ENCODE peak calls at places on chromosomes 4 and X, in ten cellular contexts. Y is kidney epithelial cell; U is GM10248; W is AG04449; K is mucosa of descending colon; R is ovary; S is dorsolateral prefrontal cortex; B is GM06990; T is GM12864; Z is CD8-positive, alpha-beta T cell. D is an unnamed sample.

GRCh38 chr4:128349921-128350320 is 62.3 kb upstream of the PGRMC2 start:
- DNase-seq in Y (no peak), U (no peak), W (peak), K (no peak), R (no peak), S (no peak), B (no peak), T (no peak), Z (no peak), D (no peak)

GRCh38 chrX:111483876-111484275 is 27.6 kb upstream of the SERTM2 start:
- DNase-seq in Y (no peak), U (no peak), W (no peak), K (no peak), R (no peak), S (no peak), B (no peak), T (no peak), Z (no peak), D (no peak)

GRCh38 chr4:144666539-144667175 is 20.7 kb downstream of the HHIP start:
- DNase-seq in Y (no peak), U (no peak), W (peak), K (no peak), R (no peak), S (no peak), B (no peak), T (no peak), Z (no peak), D (no peak)

GRCh38 chr4:108010167-108010566 is 20.5 kb downstream of the HADH start:
- DNase-seq in Y (no peak), U (no peak), W (peak), K (no peak), R (no peak), S (no peak), B (no peak), T (no peak), Z (no peak), D (no peak)

GRCh38 chrX:123731987-123732678 is 719 bp downstream of the THOC2 start:
- DNase-seq in Y (no peak), U (no peak), W (no peak), K (peak), R (no peak), S (no peak), B (peak), T (no peak), Z (no peak), D (no peak)

GRCh38 chrX:39427492-39428289 is 626.4 kb downstream of the MID1IP1 start:
- DNase-seq in Y (no peak), U (no peak), W (no peak), K (no peak), R (peak), S (no peak), B (no peak), T (no peak), Z (peak), D (no peak)

GRCh38 chrX:2262679-2263055 is 238.1 kb downstream of the DHRSX start:
- DNase-seq in Y (no peak), U (no peak), W (no peak), K (no peak), R (no peak), S (peak), B (no peak), T (no peak), Z (no peak), D (peak)

GRCh38 chrX:48897157-48897620 is 379 bp downstream of the TIMM17B start:
- DNase-seq in Y (no peak), U (no peak), W (no peak), K (peak), R (peak), S (peak), B (peak), T (no peak), Z (peak), D (peak)

GRCh38 chrX:153626025-153626633 is 20.9 kb upstream of the DUSP9 start:
- DNase-seq in Y (no peak), U (no peak), W (no peak), K (no peak), R (no peak), S (no peak), B (no peak), T (no peak), Z (no peak), D (peak)

GRCh38 chrX:139448996-139449395 is 81.5 kb upstream of the F9 start:
- DNase-seq in Y (no peak), U (no peak), W (no peak), K (no peak), R (no peak), S (no peak), B (no peak), T (no peak), Z (no peak), D (no peak)

GRCh38 chrX:40147399-40148188 is 49.8 kb upstream of the BCOR start:
- DNase-seq in Y (no peak), U (no peak), W (no peak), K (no peak), R (no peak), S (no peak), B (no peak), T (no peak), Z (no peak), D (no peak)

GRCh38 chr4:77433102-77433733 is 172.4 kb upstream of the CXCL13 start:
- DNase-seq in Y (peak), U (peak), W (no peak), K (no peak), R (no peak), S (no peak), B (peak), T (peak), Z (peak), D (no peak)

GRCh38 chrX:121000589-121000988 is 15.0 kb upstream of the CT47A1 start:
- DNase-seq in Y (no peak), U (no peak), W (no peak), K (no peak), R (no peak), S (no peak), B (no peak), T (peak), Z (no peak), D (no peak)
- TF ChIP-seq CTCF in Y (peak), U (no peak), W (no peak), K (no peak), R (no peak), S (no peak), B (peak), T (peak), Z (no peak), D (peak)

GRCh38 chr4:92299152-92299551 is 4.6 kb upstream of the GRID2 start:
- DNase-seq in Y (no peak), U (no peak), W (no peak), K (no peak), R (no peak), S (no peak), B (no peak), T (no peak), Z (no peak), D (no peak)
- TF ChIP-seq CTCF in Y (peak), U (no peak), W (no peak), K (no peak), R (no peak), S (peak), B (no peak), T (no peak), Z (no peak), D (peak)

DNA sequence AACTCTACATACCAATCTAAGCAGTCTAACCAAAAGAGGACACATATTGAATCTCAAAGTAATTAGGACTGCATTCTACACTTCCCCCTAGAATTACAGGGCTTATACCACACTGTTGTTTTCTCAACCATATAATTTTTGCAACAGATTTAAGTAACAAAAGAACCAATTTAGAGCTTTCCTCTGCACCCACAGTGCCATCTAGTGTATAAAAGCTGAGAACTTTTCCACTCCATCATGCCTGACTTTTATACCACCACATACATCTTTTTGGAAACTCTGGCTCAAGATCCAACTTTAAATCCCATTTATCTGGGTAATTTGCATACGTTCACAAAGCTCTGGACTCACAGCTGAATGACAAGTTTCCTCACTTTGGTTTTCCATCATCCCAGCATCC is 99.5 kb downstream of the EFHC2 start:
- DNase-seq in Y (no peak), U (no peak), W (no peak), K (no peak), R (no peak), S (no peak), B (no peak), T (no peak), Z (no peak), D (no peak)
- TF ChIP-seq CTCF in Y (peak), U (no peak), W (peak), K (no peak), R (peak), S (peak), B (peak), T (peak), Z (peak), D (peak)

DNA sequence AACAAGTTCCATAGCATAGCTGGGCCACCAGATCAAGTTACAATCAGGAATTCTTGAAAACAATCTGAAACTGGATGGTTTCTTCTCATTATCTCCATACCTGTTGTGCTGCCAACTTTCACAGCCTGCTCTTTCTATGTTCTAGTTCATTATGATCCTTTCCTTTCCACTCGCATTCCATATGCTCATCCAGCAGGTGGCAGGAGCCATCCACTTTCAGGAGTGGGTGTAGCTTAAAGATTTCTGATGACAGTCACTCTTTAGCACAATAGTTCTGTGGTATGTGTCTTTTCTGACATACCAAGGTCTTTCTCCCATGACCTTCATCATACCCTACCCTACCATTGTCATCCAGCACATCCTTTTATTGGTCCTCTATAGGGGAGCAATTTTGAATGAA is 46.4 kb downstream of the PAGE2 start:
- DNase-seq in Y (peak), U (no peak), W (no peak), K (peak), R (peak), S (peak), B (no peak), T (no peak), Z (peak), D (no peak)
- TF ChIP-seq CTCF in Y (peak), U (no peak), W (peak), K (no peak), R (peak), S (peak), B (peak), T (peak), Z (peak), D (peak)

GRCh38 chr4:98113005-98113404 is 30.3 kb downstream of the STPG2 start:
- DNase-seq in Y (no peak), U (no peak), W (no peak), K (no peak), R (peak), S (peak), B (no peak), T (no peak), Z (no peak), D (no peak)
- TF ChIP-seq CTCF in Y (no peak), U (no peak), W (no peak), K (no peak), R (no peak), S (peak), B (peak), T (no peak), Z (no peak), D (peak)

GRCh38 chr4:37839426-37839825 is 12.9 kb downstream of the PGM2 start:
- DNase-seq in Y (no peak), U (no peak), W (no peak), K (no peak), R (no peak), S (no peak), B (no peak), T (no peak), Z (no peak), D (no peak)
- TF ChIP-seq CTCF in Y (no peak), U (no peak), W (no peak), K (no peak), R (no peak), S (no peak), B (no peak), T (no peak), Z (no peak), D (no peak)

GRCh38 chr4:176964116-176964691 is 171.5 kb upstream of the VEGFC start:
- DNase-seq in Y (no peak), U (no peak), W (no peak), K (no peak), R (no peak), S (no peak), B (no peak), T (no peak), Z (no peak), D (no peak)
- TF ChIP-seq CTCF in Y (peak), U (peak), W (no peak), K (no peak), R (no peak), S (no peak), B (peak), T (peak), Z (no peak), D (peak)

GRCh38 chr4:148425327-148426110 is 16.7 kb downstream of the NR3C2 start:
- DNase-seq in Y (no peak), U (no peak), W (no peak), K (no peak), R (no peak), S (no peak), B (no peak), T (no peak), Z (no peak), D (no peak)
- TF ChIP-seq CTCF in Y (peak), U (no peak), W (no peak), K (no peak), R (no peak), S (no peak), B (no peak), T (no peak), Z (peak), D (no peak)

GRCh38 chr4:177066746-177067145 is 242.9 kb upstream of the NEIL3 start:
- DNase-seq in Y (no peak), U (no peak), W (no peak), K (no peak), R (no peak), S (no peak), B (no peak), T (no peak), Z (no peak), D (no peak)

GRCh38 chr4:177070533-177070932 is 239.1 kb upstream of the NEIL3 start:
- DNase-seq in Y (no peak), U (no peak), W (no peak), K (no peak), R (no peak), S (no peak), B (no peak), T (no peak), Z (no peak), D (no peak)

GRCh38 chr4:177064116-177064515 is 245.6 kb upstream of the NEIL3 start:
- DNase-seq in Y (no peak), U (no peak), W (no peak), K (no peak), R (no peak), S (no peak), B (no peak), T (no peak), Z (no peak), D (no peak)

DNA sequence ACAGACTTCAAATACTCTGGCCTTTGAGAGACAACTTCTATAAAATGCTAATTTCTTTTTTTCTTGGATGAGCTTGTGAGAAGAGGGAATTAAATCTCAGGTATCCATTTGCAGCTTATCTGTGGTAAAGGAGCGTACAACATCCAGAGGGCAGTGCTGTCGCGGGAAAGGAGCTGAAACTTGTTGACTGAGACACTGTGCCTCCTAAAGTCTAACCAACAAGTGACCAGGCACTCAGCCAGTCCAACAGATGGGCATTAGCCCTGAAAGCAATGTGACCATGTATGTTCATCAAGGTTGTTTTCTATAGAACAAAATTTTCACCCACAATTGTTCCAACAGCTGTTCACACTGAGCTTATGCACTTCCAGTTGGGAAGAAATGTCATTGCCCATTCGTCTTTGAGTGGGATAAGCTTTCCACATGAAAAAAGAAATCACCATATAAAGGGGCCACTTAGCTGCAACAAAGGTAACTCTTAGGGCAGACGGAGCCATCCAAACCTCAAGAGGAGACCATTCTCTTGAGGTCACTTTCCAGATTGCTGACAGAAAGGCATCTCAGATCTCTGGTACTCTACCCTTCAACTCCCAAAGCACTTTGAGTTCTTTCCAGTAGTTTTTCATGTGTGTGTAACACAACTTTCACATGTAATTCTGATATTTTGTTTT is 244.8 kb upstream of the NEIL3 start:
- DNase-seq in Y (no peak), U (no peak), W (no peak), K (no peak), R (no peak), S (peak), B (no peak), T (no peak), Z (no peak), D (no peak)
- TF ChIP-seq CTCF in Y (no peak), U (no peak), W (no peak), K (no peak), R (no peak), S (no peak), B (no peak), T (no peak), Z (no peak), D (no peak)

DNA sequence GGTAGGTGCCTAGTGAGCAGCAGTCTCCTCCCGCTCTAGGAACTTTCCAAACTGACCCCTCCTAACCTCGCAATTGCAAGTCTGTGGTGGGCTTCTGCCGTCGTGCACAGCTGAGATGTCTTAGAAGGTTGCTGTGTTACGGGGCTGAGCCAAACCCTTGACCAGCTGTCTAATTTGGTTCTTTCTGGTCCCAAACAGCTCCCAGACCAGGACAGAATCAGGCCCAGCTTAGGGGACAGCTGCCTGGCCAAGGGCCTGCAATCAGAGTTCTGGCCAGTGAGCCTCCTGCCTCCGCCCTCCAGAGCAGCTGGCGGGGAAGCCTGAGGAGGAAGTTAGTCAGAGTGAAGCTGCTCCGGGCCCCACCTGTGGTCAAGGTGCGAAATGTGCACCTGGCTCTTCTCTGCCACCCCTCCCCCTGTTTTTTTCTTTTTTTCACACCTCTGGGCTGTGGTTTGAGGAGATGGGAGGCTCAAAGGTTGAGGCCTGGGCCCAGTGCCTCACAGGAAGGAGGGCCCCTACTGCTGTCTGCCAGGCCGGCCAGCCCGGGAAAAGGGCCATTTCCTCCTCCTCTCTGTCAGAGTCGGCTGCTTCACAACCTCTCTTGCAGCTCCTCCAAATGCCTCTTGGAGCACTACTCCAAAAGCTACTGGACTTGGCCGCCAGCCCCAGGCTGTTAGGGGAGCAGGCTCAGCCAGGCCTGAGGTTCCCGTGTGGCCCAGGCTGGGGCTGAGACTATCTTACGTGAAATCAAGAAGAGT is 4.2 kb upstream of the CXCR3 start:
- DNase-seq in Y (no peak), U (peak), W (peak), K (peak), R (peak), S (peak), B (peak), T (no peak), Z (peak), D (no peak)
- TF ChIP-seq CTCF in Y (no peak), U (no peak), W (peak), K (no peak), R (no peak), S (no peak), B (peak), T (peak), Z (no peak), D (peak)

D was measured in chondrocyte.